ENCODE peak calls at places on chromosome 1, in seven cellular contexts. G, F, Q, K, C, J and B are unnamed samples.

GRCh38 chr1:242873661-242874060 is 349.2 kb upstream of the PLD5 start:
- DNase-seq in G (no peak), F (no peak), Q (no peak), K (no peak), C (no peak), J (no peak), B (no peak)

GRCh38 chr1:204408074-204408507 is 3.5 kb downstream of the PPP1R15B start:
- DNase-seq in G (peak), F (no peak), Q (peak), K (peak), C (no peak), J (peak), B (no peak)

GRCh38 chr1:226967665-226968064 is 27.6 kb downstream of the COQ8A start:
- DNase-seq in G (no peak), F (no peak), Q (no peak), K (no peak), C (no peak), J (no peak), B (no peak)

GRCh38 chr1:169106921-169107672 is 607 bp downstream of the ATP1B1 start:
- DNase-seq in G (peak), F (no peak), Q (peak), K (no peak), C (no peak), J (peak), B (no peak)

GRCh38 chr1:192546596-192547199 is 28.9 kb upstream of the RGS1 start:
- DNase-seq in G (no peak), F (no peak), Q (no peak), K (no peak), C (no peak), J (no peak), B (no peak)

GRCh38 chr1:237713886-237714285 is 176.8 kb downstream of the ZP4 start:
- DNase-seq in G (no peak), F (no peak), Q (no peak), K (no peak), C (no peak), J (no peak), B (no peak)

GRCh38 chr1:28115267-28115666 is 26.9 kb upstream of the EYA3 start:
- DNase-seq in G (no peak), F (no peak), Q (no peak), K (no peak), C (no peak), J (no peak), B (no peak)

GRCh38 chr1:214957330-214958137 is 125.0 kb upstream of the KCNK2 start:
- DNase-seq in G (no peak), F (no peak), Q (no peak), K (no peak), C (peak), J (no peak), B (peak)

GRCh38 chr1:109760581-109761226 is 3.0 kb downstream of the EPS8L3 start:
- DNase-seq in G (peak), F (no peak), Q (no peak), K (no peak), C (no peak), J (no peak), B (no peak)

GRCh38 chr1:79899914-79900313 is 893.4 kb upstream of the ADGRL4 start:
- DNase-seq in G (no peak), F (no peak), Q (no peak), K (no peak), C (peak), J (no peak), B (no peak)

GRCh38 chr1:53518775-53519174 is 59.6 kb downstream of the DMRTB1 start:
- DNase-seq in G (no peak), F (no peak), Q (no peak), K (no peak), C (no peak), J (no peak), B (no peak)

GRCh38 chr1:202155478-202156021 is 4.9 kb downstream of the PTPN7 start:
- DNase-seq in G (peak), F (peak), Q (peak), K (no peak), C (no peak), J (no peak), B (no peak)

GRCh38 chr1:156860113-156860638 is 489 bp upstream of the NTRK1 start:
- DNase-seq in G (peak), F (no peak), Q (peak), K (peak), C (no peak), J (peak), B (no peak)

GRCh38 chr1:201552941-201553341 is 14.0 kb downstream of the NAV1 start:
- DNase-seq in G (no peak), F (no peak), Q (no peak), K (no peak), C (no peak), J (no peak), B (no peak)

GRCh38 chr1:216223521-216223920 is 199.7 kb downstream of the USH2A start:
- DNase-seq in G (no peak), F (no peak), Q (peak), K (no peak), C (no peak), J (no peak), B (no peak)

GRCh38 chr1:97247196-97247595 is 525.6 kb downstream of the PTBP2 start:
- DNase-seq in G (no peak), F (no peak), Q (no peak), K (no peak), C (no peak), J (no peak), B (no peak)